ENCODE peak calls at places on chromosomes 7 and 10, in nine cellular contexts. A is OCI-LY7, W is heart right ventricle, H is stomach, T is DND-41, Z is aorta, Q is lower lobe of right lung, K is upper lobe of left lung, E is sigmoid colon. S is an unnamed sample. For H3K36me3, the result is how much of the 10 kb centered on the place peaks cover.

GRCh38 chr7:70093496-70093895 is 495.2 kb downstream of the AUTS2 start:
- DNase-seq in W (no peak), E (no peak), A (no peak), K (no peak), Q (no peak), T (no peak), Z (no peak), H (no peak), S (no peak)

GRCh38 chr10:17023386-17024298 is 106.0 kb downstream of the CUBN start:
- DNase-seq in Q (no peak), E (peak), K (no peak), W (peak), Z (no peak), A (peak), T (peak), H (peak), S (peak)

GRCh38 chr10:86592413-86592812 is 61.9 kb upstream of the OPN4 start:
- DNase-seq in Z (no peak), T (no peak), K (no peak), E (no peak), A (no peak), W (no peak), Q (no peak), H (peak), S (no peak)

GRCh38 chr7:27164381-27165088 is 802 bp downstream of the HOXA9 start:
- DNase-seq in W (no peak), E (peak), K (peak), H (no peak), A (no peak), Q (peak), T (no peak), Z (peak), S (no peak)

GRCh38 chr10:130744631-130745030 is 566.9 kb downstream of the TCERG1L start:
- DNase-seq in A (no peak), Z (no peak), K (no peak), T (no peak), H (no peak), W (no peak), E (peak), Q (no peak), S (no peak)

GRCh38 chr10:95236068-95236903 is 42.2 kb downstream of the ACSM6 start:
- DNase-seq in Z (no peak), T (no peak), A (peak), K (no peak), Q (no peak), E (no peak), W (no peak), H (no peak), S (no peak)

GRCh38 chr10:36725581-36726520 is 399.5 kb upstream of the ANKRD30A start:
- DNase-seq in K (no peak), Q (no peak), Z (no peak), E (no peak), H (no peak), A (peak), W (peak), T (no peak), S (no peak)

GRCh38 chr7:15507235-15507634 is 54.6 kb downstream of the AGMO start:
- DNase-seq in A (no peak), H (no peak), T (no peak), K (no peak), Z (no peak), W (no peak), E (no peak), Q (no peak), S (no peak)

GRCh38 chr10:120945801-120946302 is 94.7 kb downstream of the WDR11 start:
- DNase-seq in T (no peak), H (peak), E (peak), Z (no peak), A (no peak), Q (peak), K (peak), W (no peak), S (no peak)

GRCh38 chr10:76172020-76172419 is 740.6 kb downstream of the LRMDA start:
- DNase-seq in W (no peak), K (no peak), E (no peak), Z (no peak), T (no peak), H (no peak), A (no peak), Q (no peak), S (no peak)

GRCh38 chr7:148561099-148561498 is 29.5 kb upstream of the C7orf33 start:
- DNase-seq in W (no peak), Z (no peak), Q (no peak), E (no peak), K (no peak), H (no peak), A (no peak), T (no peak), S (no peak)

GRCh38 chr7:36490335-36490940 is 100.8 kb downstream of the ANLN start:
- DNase-seq in W (no peak), Q (no peak), H (no peak), E (no peak), T (no peak), K (no peak), A (no peak), Z (no peak), S (no peak)

GRCh38 chr7:139775829-139776266 is 1.9 kb downstream of the HIPK2 start:
- DNase-seq in W (peak), A (peak), K (no peak), Q (peak), Z (no peak), E (peak), T (peak), H (peak), S (peak)

GRCh38 chr7:70098133-70098561 is 499.9 kb downstream of the AUTS2 start:
- DNase-seq in W (no peak), Q (no peak), E (no peak), Z (no peak), K (no peak), T (no peak), H (no peak), A (no peak), S (no peak)

GRCh38 chr7:434891-435486 is 84.7 kb downstream of the PDGFA start:
- DNase-seq in W (no peak), H (no peak), Z (no peak), A (no peak), Q (no peak), E (no peak), K (peak), T (no peak), S (no peak)

GRCh38 chr7:714251-714671 is 12.2 kb upstream of the DNAAF5 start:
- DNase-seq in A (no peak), H (no peak), E (peak), Q (peak), K (peak), Z (no peak), T (no peak), W (no peak), S (no peak)

GRCh38 chr7:148303295-148304013 is 287.1 kb upstream of the C7orf33 start:
- DNase-seq in W (peak), Q (no peak), A (peak), H (no peak), Z (peak), E (peak), T (no peak), K (no peak), S (no peak)

GRCh38 chr10:44552716-44553115 is 167.8 kb upstream of the CXCL12 start:
- DNase-seq in T (no peak), A (no peak), K (no peak), W (no peak), H (no peak), Z (no peak), Q (no peak), E (no peak), S (no peak)

GRCh38 chr7:22140597-22140996 is 194.9 kb upstream of the CDCA7L start:
- DNase-seq in Z (no peak), Q (no peak), A (no peak), T (no peak), W (no peak), E (no peak), H (no peak), K (no peak), S (no peak)

GRCh38 chr7:70267381-70267780 is 669.1 kb downstream of the AUTS2 start:
- DNase-seq in Z (no peak), K (no peak), Q (no peak), E (no peak), W (no peak), H (no peak), T (no peak), A (no peak), S (no peak)

GRCh38 chr7:112422842-112423496 is 27.3 kb upstream of the IFRD1 start:
- DNase-seq in A (peak), H (peak), K (no peak), E (peak), W (peak), Q (peak), T (peak), Z (peak), S (no peak)

GRCh38 chr7:5212633-5213285 is 22.7 kb downstream of the WIPI2 start:
- DNase-seq in W (no peak), T (no peak), K (no peak), Q (no peak), H (no peak), Z (peak), A (no peak), E (peak), S (no peak)

GRCh38 chr10:102599565-102600327 is 44.5 kb upstream of the TRIM8 start:
- DNase-seq in H (peak), A (no peak), Z (peak), W (no peak), E (peak), Q (no peak), T (no peak), K (no peak), S (no peak)

GRCh38 chr10:91653214-91653875 is 20.5 kb upstream of the PPP1R3C start:
- DNase-seq in H (no peak), Q (no peak), K (no peak), T (no peak), W (no peak), E (no peak), Z (no peak), A (no peak), S (no peak)

GRCh38 chr7:151248191-151249033 is at the start of gene SMARCD3:
- DNase-seq in K (peak), Q (peak), Z (peak), T (peak), E (peak), H (peak), W (peak), A (peak), S (no peak)

GRCh38 chr7:130070900-130071622 is 727 bp downstream of the KLHDC10 start:
- DNase-seq in W (no peak), Q (no peak), H (no peak), E (no peak), A (no peak), T (no peak), Z (no peak), K (no peak), S (no peak)

GRCh38 chr10:101655581-101655980 is 39.4 kb downstream of the FBXW4 start:
- DNase-seq in K (no peak), E (peak), A (no peak), H (no peak), T (no peak), W (peak), Z (no peak), Q (no peak), S (no peak)

GRCh38 chr7:100572281-100572948 is 1.3 kb downstream of the SAP25 start:
- DNase-seq in Z (no peak), H (no peak), W (no peak), A (no peak), T (no peak), E (no peak), K (no peak), Q (no peak), S (no peak)

GRCh38 chr7:131557521-131558385 is 1.3 kb upstream of the PODXL start:
- DNase-seq in A (no peak), Z (no peak), Q (no peak), T (no peak), K (peak), E (peak), W (peak), H (peak), S (no peak)

GRCh38 chr10:58587676-58588075 is 75.0 kb downstream of the BICC1 start:
- DNase-seq in Z (no peak), A (no peak), Q (no peak), E (no peak), K (no peak), T (no peak), W (no peak), H (no peak), S (no peak)

GRCh38 chr10:29157321-29157720 is 131.5 kb upstream of the LYZL1 start:
- DNase-seq in Q (no peak), A (no peak), H (no peak), Z (no peak), E (no peak), K (no peak), W (no peak), T (no peak), S (no peak)

GRCh38 chr7:35415411-35415822 is 161.5 kb upstream of the TBX20 start:
- DNase-seq in E (no peak), Z (no peak), W (peak), H (no peak), K (no peak), Q (no peak), T (no peak), A (no peak), S (no peak)

GRCh38 chr7:102872460-102872859 is 40.3 kb upstream of the LRRC17 start:
- DNase-seq in Z (no peak), A (no peak), W (no peak), Q (no peak), H (no peak), T (no peak), K (no peak), E (no peak), S (no peak)

GRCh38 chr10:132481690-132482089 is 55.9 kb upstream of the INPP5A start:
- DNase-seq in A (no peak), H (no peak), T (no peak), W (no peak), Q (peak), Z (peak), K (no peak), E (peak), S (no peak)

GRCh38 chr10:133015321-133015720 is 72.4 kb upstream of the ADGRA1 start:
- DNase-seq in H (no peak), Z (no peak), Q (no peak), E (no peak), W (no peak), K (peak), T (no peak), A (no peak), S (no peak)

GRCh38 chr10:124173298-124173900 is 80.0 kb upstream of the CHST15 start:
- DNase-seq in W (no peak), Q (no peak), E (no peak), K (no peak), A (no peak), T (peak), Z (no peak), H (no peak), S (no peak)
- H3K27ac ChIP-seq in W (no peak), Q (no peak), E (no peak), K (no peak), A (no peak), T (no peak), Z (no peak), H (no peak), S (no peak)

DNA sequence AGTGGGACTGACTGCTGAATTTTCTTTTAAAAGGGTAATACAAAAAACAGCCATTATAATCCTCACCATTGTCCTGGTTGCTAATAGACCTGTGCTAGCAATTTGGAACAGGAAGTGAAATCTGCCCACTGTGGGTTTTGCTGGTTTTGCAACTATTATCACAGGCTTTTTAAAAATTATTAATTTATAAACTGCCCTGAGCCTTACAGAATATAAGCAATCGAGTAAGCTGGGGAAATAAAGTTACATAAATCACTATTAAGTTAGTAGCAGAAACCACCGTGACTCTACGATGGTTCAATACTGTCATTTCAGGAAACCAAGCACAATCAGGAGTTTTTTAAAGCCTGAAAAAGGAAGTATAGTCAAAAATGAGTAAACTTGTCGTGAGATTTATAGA is 62.3 kb downstream of the TMEM26 start:
- DNase-seq in Z (no peak), E (no peak), W (no peak), K (no peak), T (no peak), H (no peak), A (no peak), Q (no peak), S (no peak)
- H3K36me3 ChIP-seq in Z (under half), E (under half), W (under half), K (under half), T (under half), H (under half), A (under half), Q (under half), S (under half)

GRCh38 chr10:50333872-50334271 is 82.6 kb upstream of the ASAH2 start:
- DNase-seq in H (no peak), E (no peak), W (no peak), Z (no peak), K (no peak), T (no peak), A (no peak), Q (no peak), S (peak)

GRCh38 chr10:50335397-50335796 is 84.1 kb upstream of the ASAH2 start:
- DNase-seq in H (no peak), Q (no peak), A (no peak), W (no peak), E (no peak), K (no peak), T (no peak), Z (no peak), S (no peak)

GRCh38 chr10:50334273-50334672 is 83.0 kb upstream of the ASAH2 start:
- DNase-seq in E (no peak), W (no peak), K (no peak), Z (no peak), T (no peak), H (no peak), Q (no peak), A (no peak), S (no peak)

GRCh38 chr10:50332108-50332846 is 81.0 kb upstream of the ASAH2 start:
- DNase-seq in W (no peak), T (no peak), E (no peak), H (no peak), A (no peak), Q (no peak), Z (no peak), K (no peak), S (no peak)

GRCh38 chr10:50336140-50336539 is 84.8 kb upstream of the ASAH2 start:
- DNase-seq in Z (no peak), A (no peak), H (no peak), T (no peak), Q (no peak), E (no peak), W (no peak), K (no peak), S (no peak)
- H3K27ac ChIP-seq in Z (no peak), A (no peak), H (no peak), T (no peak), Q (no peak), E (no peak), W (no peak), K (no peak), S (peak)

GRCh38 chr10:73246783-73247508 is at the start of gene DNAJC9:
- DNase-seq in T (peak), H (peak), K (peak), W (peak), Q (peak), E (peak), A (peak), Z (peak), S (peak)

GRCh38 chr10:73247509-73248258 is 629 bp upstream of the DNAJC9 start:
- DNase-seq in T (peak), Z (no peak), Q (no peak), E (no peak), W (no peak), K (no peak), H (no peak), A (peak), S (no peak)

GRCh38 chr10:73244866-73245477 is 2.1 kb downstream of the DNAJC9 start:
- DNase-seq in Z (no peak), T (no peak), K (no peak), A (peak), Q (no peak), E (no peak), W (no peak), H (no peak), S (no peak)

GRCh38 chr10:73248259-73248724 is 1.2 kb upstream of the DNAJC9 start:
- DNase-seq in K (no peak), E (no peak), Q (no peak), H (no peak), W (no peak), T (peak), Z (no peak), A (peak), S (no peak)

DNA sequence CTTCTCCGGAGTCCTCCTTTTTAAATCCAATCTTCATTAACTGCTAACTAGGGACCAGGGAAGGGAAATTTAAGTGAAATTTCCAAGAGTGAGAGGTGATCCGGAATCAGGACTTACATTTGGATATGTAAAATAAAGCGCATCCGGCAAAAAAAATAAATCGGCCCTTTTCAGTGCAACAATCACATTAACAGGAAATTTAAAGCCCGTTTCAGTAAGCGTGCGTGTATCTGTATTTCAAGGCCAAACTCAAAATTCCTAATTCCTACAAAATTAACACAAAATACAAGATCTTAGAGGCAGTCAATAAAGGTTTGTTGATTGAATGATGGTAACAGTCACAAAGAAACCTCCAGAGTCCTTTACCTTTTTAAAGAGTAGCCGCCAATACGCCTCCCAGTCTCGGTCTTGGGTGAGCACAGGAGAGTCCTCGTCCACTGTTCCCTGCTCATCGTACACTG is 703 bp downstream of the DNAJC9 start:
- DNase-seq in A (peak), T (no peak), H (no peak), Q (no peak), K (no peak), E (no peak), Z (no peak), W (no peak), S (no peak)
- H3K36me3 ChIP-seq in A (half or more), T (half or more), H (half or more), Q (half or more), K (under half), E (half or more), Z (under half), W (under half), S (under half)

GRCh38 chr7:73509463-73509862 is 12.6 kb downstream of the BAZ1B start:
- DNase-seq in A (no peak), Z (no peak), H (no peak), E (no peak), T (no peak), W (no peak), Q (peak), K (no peak), S (no peak)
- H3K27ac ChIP-seq in A (no peak), Z (no peak), H (no peak), E (no peak), T (no peak), W (no peak), Q (peak), K (peak), S (no peak)

GRCh38 chr7:2228921-2229320 is 3.8 kb downstream of the MAD1L1 start:
- DNase-seq in A (no peak), Q (no peak), T (no peak), H (no peak), K (no peak), Z (no peak), W (no peak), E (no peak), S (no peak)
- H3K36me3 ChIP-seq in A (half or more), Q (half or more), T (half or more), H (half or more), K (under half), Z (under half), W (under half), E (half or more), S (under half)

GRCh38 chr7:95472521-95473160 is 13.1 kb upstream of the ASB4 start:
- DNase-seq in A (no peak), E (no peak), H (no peak), Q (no peak), Z (no peak), W (no peak), K (no peak), T (no peak), S (no peak)
- H3K27ac ChIP-seq in A (no peak), E (no peak), H (no peak), Q (no peak), Z (no peak), W (no peak), K (no peak), T (peak), S (no peak)

DNA sequence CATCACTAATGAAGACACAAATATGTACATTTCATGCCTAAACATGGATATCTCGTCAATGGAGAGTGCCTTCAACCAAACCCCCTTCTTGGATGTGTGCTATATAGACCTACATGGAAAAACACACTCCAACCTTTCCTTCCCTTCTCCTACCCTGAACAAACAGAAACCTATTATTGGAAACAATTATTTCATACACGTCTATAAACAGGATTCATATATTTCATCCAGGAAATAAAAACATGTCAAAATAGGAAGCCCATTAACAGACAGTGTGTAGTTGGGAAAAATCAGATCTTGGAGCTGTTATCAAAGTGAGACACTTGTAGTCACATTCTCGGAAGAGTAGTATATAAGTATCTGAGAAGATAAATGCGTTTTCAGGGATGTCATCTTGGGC is 81.1 kb downstream of the NRP1 start:
- DNase-seq in K (no peak), T (no peak), A (no peak), H (no peak), Q (no peak), Z (no peak), W (no peak), E (no peak), S (no peak)
- H3K36me3 ChIP-seq in K (under half), T (under half), A (under half), H (half or more), Q (half or more), Z (under half), W (under half), E (under half), S (under half)